ENCODE peak calls at places on chromosomes 12 and 14, in nine cellular contexts. G is HuH-7.5; B is GM19239; N is fibroblast of pulmonary artery; W is omental fat pad; S is GM10248; Q is GM23338; L is HS-27A; T is stimulated activated CD4-positive, alpha-beta T cell treated with anti-CD3 and anti-CD28 coated beads, Interleukin-1b, Interleukin-23, amount 100 ng/mL, for 24 hours. P is an unnamed sample.

GRCh38 chr14:56555921-56556570 is 23.6 kb upstream of the TMEM260 start:
- DNase-seq in G (peak), B (no peak), N (peak), W (no peak), S (peak), Q (peak), L (no peak), T (no peak), P (no peak)

GRCh38 chr12:64452559-64453329 is 824 bp downstream of the TBK1 start:
- DNase-seq in G (peak), B (no peak), N (peak), W (no peak), S (no peak), Q (peak), L (peak), T (no peak), P (no peak)

GRCh38 chr12:80624986-80625530 is 82.4 kb upstream of the MYF6 start:
- DNase-seq in G (no peak), B (no peak), N (no peak), W (no peak), S (no peak), Q (no peak), L (no peak), T (no peak), P (no peak)

GRCh38 chr12:111597731-111598636 is 1.1 kb downstream of the ATXN2 start:
- DNase-seq in G (peak), B (peak), N (peak), W (peak), S (peak), Q (peak), L (no peak), T (no peak), P (peak)

GRCh38 chr12:57130941-57131340 is 2.7 kb downstream of the LRP1 start:
- DNase-seq in G (peak), B (no peak), N (no peak), W (no peak), S (no peak), Q (no peak), L (no peak), T (no peak), P (no peak)

GRCh38 chr12:50351120-50352043 is 45.0 kb downstream of the FAM186A start:
- DNase-seq in G (no peak), B (no peak), N (peak), W (no peak), S (no peak), Q (no peak), L (no peak), T (no peak), P (no peak)

GRCh38 chr14:81351205-81351604 is 48.9 kb downstream of the STON2 start:
- DNase-seq in G (no peak), B (no peak), N (no peak), W (no peak), S (no peak), Q (no peak), L (no peak), T (no peak), P (no peak)

GRCh38 chr12:116803018-116803736 is 65.1 kb downstream of the RNFT2 start:
- DNase-seq in G (no peak), B (no peak), N (no peak), W (no peak), S (no peak), Q (no peak), L (no peak), T (no peak), P (no peak)

GRCh38 chr14:33848706-33849454 is 102.0 kb downstream of the EGLN3 start:
- DNase-seq in G (peak), B (peak), N (peak), W (no peak), S (peak), Q (peak), L (no peak), T (no peak), P (peak)